ENCODE peak calls at places on chromosomes 12 and 14, in ten cellular contexts. X is Panc1, V is thyroid gland, N is iris pigment epithelial cell, P is AG04450, Q is hepatic stellate cell, L is EL, H is AG09309, E is NT2/D1, T is NCI-H1436. U is an unnamed sample.

GRCh38 chr14:36226164-36226563 is 49.6 kb upstream of the PTCSC3 start:
- DNase-seq in X (no peak), V (no peak), N (no peak), P (no peak), Q (no peak), L (no peak), H (no peak), E (no peak), T (no peak), U (no peak)

GRCh38 chr12:95195122-95195521 is 22.1 kb downstream of the FGD6 start:
- DNase-seq in X (no peak), V (no peak), N (no peak), P (no peak), Q (no peak), L (no peak), H (no peak), E (no peak), T (no peak), U (no peak)

GRCh38 chr12:56317675-56318074 is 1.9 kb upstream of the CNPY2 start:
- DNase-seq in X (no peak), V (no peak), N (no peak), P (no peak), Q (no peak), L (no peak), H (no peak), E (no peak), T (no peak), U (no peak)

GRCh38 chr14:72049462-72049861 is 117.2 kb downstream of the RGS6 start:
- DNase-seq in X (no peak), V (no peak), N (no peak), P (no peak), Q (no peak), L (no peak), H (no peak), E (no peak), T (no peak), U (no peak)

GRCh38 chr14:72699852-72700257 is 194.0 kb downstream of the DPF3 start:
- DNase-seq in X (no peak), V (no peak), N (peak; percentile 43), P (peak; percentile 51), Q (peak; percentile 77), L (peak; percentile 75), H (peak; percentile 87), E (no peak), T (no peak), U (no peak)

GRCh38 chr14:62168564-62169155 is 406.4 kb downstream of the SNAPC1 start:
- DNase-seq in X (no peak), V (no peak), N (no peak), P (no peak), Q (no peak), L (no peak), H (no peak), E (no peak), T (no peak), U (no peak)

GRCh38 chr12:70936414-70936813 is 15.9 kb upstream of the PTPRR start:
- DNase-seq in X (no peak), V (no peak), N (no peak), P (no peak), Q (no peak), L (no peak), H (no peak), E (no peak), T (no peak), U (no peak)

GRCh38 chr12:47636908-47637780 is 68.7 kb downstream of the RPAP3 start:
- DNase-seq in X (no peak), V (no peak), N (peak; percentile 40), P (no peak), Q (no peak), L (peak; percentile 38), H (no peak), E (peak; percentile 67), T (peak; percentile 43), U (no peak)

GRCh38 chr12:121295123-121295745 is 1.3 kb downstream of the CAMKK2 start:
- DNase-seq in X (no peak), V (no peak), N (no peak), P (no peak), Q (no peak), L (no peak), H (no peak), E (no peak), T (peak; percentile 3), U (no peak)

GRCh38 chr12:130705174-130705880 is 10.8 kb downstream of the RIMBP2 start:
- DNase-seq in X (no peak), V (no peak), N (no peak), P (no peak), Q (no peak), L (no peak), H (no peak), E (no peak), T (no peak), U (no peak)

GRCh38 chr12:67366530-67367196 is 97.5 kb downstream of the CAND1 start:
- DNase-seq in X (no peak), V (no peak), N (peak; percentile 39), P (peak; percentile 39), Q (peak; percentile 17), L (peak; percentile 83), H (peak; percentile 96), E (no peak), T (no peak), U (no peak)

GRCh38 chr12:25839470-25839869 is 119.0 kb upstream of the RASSF8 start:
- DNase-seq in X (no peak), V (no peak), N (peak; percentile 85), P (no peak), Q (no peak), L (peak; percentile 8), H (no peak), E (no peak), T (no peak), U (no peak)

GRCh38 chr12:126762150-126762549 is 1504.8 kb upstream of the TMEM132C start:
- DNase-seq in X (no peak), V (no peak), N (no peak), P (no peak), Q (no peak), L (no peak), H (no peak), E (no peak), T (no peak), U (no peak)

GRCh38 chr12:46442239-46442638 is 69.7 kb upstream of the SLC38A2 start:
- DNase-seq in X (no peak), V (no peak), N (peak; percentile 84), P (no peak), Q (peak; percentile 23), L (peak; percentile 55), H (no peak), E (no peak), T (no peak), U (no peak)

GRCh38 chr14:60649815-60650381 is 621 bp upstream of the SIX1 start:
- DNase-seq in X (no peak), V (no peak), N (no peak), P (no peak), Q (no peak), L (peak; percentile 45), H (no peak), E (no peak), T (no peak), U (no peak)

GRCh38 chr12:2737656-2738241 is 57.0 kb upstream of the FKBP4 start:
- DNase-seq in X (no peak), V (no peak), N (no peak), P (no peak), Q (no peak), L (no peak), H (no peak), E (no peak), T (no peak), U (no peak)

GRCh38 chr12:96196781-96197180 is 2.6 kb downstream of the ELK3 start:
- DNase-seq in X (no peak), V (no peak), N (no peak), P (no peak), Q (no peak), L (peak; percentile 53), H (no peak), E (no peak), T (no peak), U (no peak)

GRCh38 chr14:76997257-76997970 is 31.1 kb downstream of the IRF2BPL start:
- DNase-seq in X (no peak), V (no peak), N (no peak), P (no peak), Q (no peak), L (peak; percentile 35), H (no peak), E (no peak), T (no peak), U (no peak)

GRCh38 chr12:11927311-11927935 is 143.3 kb upstream of the BCL2L14 start:
- DNase-seq in X (no peak), V (no peak), N (peak; percentile 25), P (no peak), Q (peak; percentile 26), L (no peak), H (no peak), E (no peak), T (no peak), U (no peak)

GRCh38 chr12:53097564-53098353 is at the start of gene IGFBP6:
- DNase-seq in X (no peak), V (peak; percentile 59), N (peak; percentile 49), P (no peak), Q (peak; percentile 44), L (peak; percentile 70), H (no peak), E (no peak), T (peak; percentile 41), U (no peak)

GRCh38 chr12:14993537-14994266 is 20.9 kb downstream of the PDE6H start:
- DNase-seq in X (no peak), V (no peak), N (peak; percentile 89), P (no peak), Q (peak; percentile 57), L (peak; percentile 42), H (no peak), E (no peak), T (no peak), U (no peak)